ENCODE peak calls at places on chromosomes 6 and 20, in eight cellular contexts. Y is aorta, A is cardiac muscle cell, W is heart right ventricle, H is fibroblast of lung, J is stomach, P is OCI-LY7, T is osteoblast. F is an unnamed sample.

GRCh38 chr6:20439558-20439957 is 37.9 kb downstream of the E2F3 start:
- DNase-seq in Y (no peak), A (no peak), P (no peak), H (no peak), J (no peak), W (no peak), T (no peak), F (no peak)

GRCh38 chr20:34017610-34018009 is 23.9 kb downstream of the RALY start:
- DNase-seq in A (no peak), W (no peak), P (no peak), T (peak; percentile 95), H (peak; percentile 69), Y (no peak), J (no peak), F (no peak)

GRCh38 chr20:34472246-34472925 is 43.8 kb upstream of the DYNLRB1 start:
- DNase-seq in Y (no peak), H (peak; percentile 72), A (no peak), P (no peak), T (peak; percentile 79), J (no peak), W (no peak), F (no peak)

GRCh38 chr20:54624701-54625472 is 149.5 kb downstream of the DOK5 start:
- DNase-seq in A (no peak), T (no peak), J (no peak), H (peak; percentile 62), W (no peak), P (no peak), Y (no peak), F (no peak)

GRCh38 chr6:52571099-52571755 is 5.6 kb downstream of the TRAM2 start:
- DNase-seq in A (no peak), W (no peak), T (no peak), Y (peak; percentile 61), P (no peak), H (no peak), J (no peak), F (no peak)

GRCh38 chr6:38997128-38997761 is 51.3 kb upstream of the GLP1R start:
- DNase-seq in T (peak; percentile 55), P (peak; percentile 26), H (peak; percentile 22), J (peak; percentile 39), W (peak; percentile 13), Y (no peak), A (peak; percentile 74), F (no peak)

GRCh38 chr6:5422321-5422915 is 161.1 kb downstream of the FARS2 start:
- DNase-seq in A (peak; percentile 32), J (peak; percentile 52), W (no peak), P (peak; percentile 23), Y (no peak), H (peak; percentile 39), T (peak; percentile 78), F (no peak)

GRCh38 chr6:152170702-152171667 is 363.5 kb downstream of the ESR1 start:
- DNase-seq in T (peak; percentile 36), P (no peak), H (peak; percentile 16), Y (no peak), A (no peak), J (peak; percentile 31), W (no peak), F (no peak)

GRCh38 chr20:21615617-21616080 is 89.8 kb upstream of the PAX1 start:
- DNase-seq in Y (no peak), T (peak; percentile 89), W (peak; percentile 20), J (peak; percentile 55), P (peak; percentile 71), H (peak; percentile 22), A (peak; percentile 75), F (no peak)

GRCh38 chr6:106451419-106451818 is 90.9 kb downstream of the CRYBG1 start:
- DNase-seq in H (no peak), W (no peak), J (no peak), Y (no peak), P (no peak), T (no peak), A (no peak), F (no peak)

GRCh38 chr6:21780601-21781000 is 187.1 kb downstream of the SOX4 start:
- DNase-seq in J (no peak), P (no peak), W (no peak), A (no peak), H (no peak), Y (no peak), T (no peak), F (no peak)

GRCh38 chr6:116200619-116201249 is 53.1 kb downstream of the TSPYL4 start:
- DNase-seq in T (no peak), Y (no peak), P (no peak), W (no peak), H (peak; percentile 78), J (no peak), A (no peak), F (no peak)

GRCh38 chr20:48787861-48788375 is 39.9 kb downstream of the PREX1 start:
- DNase-seq in P (peak; percentile 32), W (no peak), T (peak; percentile 93), H (peak; percentile 54), J (no peak), Y (no peak), A (no peak), F (no peak)

GRCh38 chr6:17455919-17456318 is 62.5 kb downstream of the CAP2 start:
- DNase-seq in P (no peak), Y (no peak), T (no peak), W (no peak), A (no peak), H (no peak), J (no peak), F (no peak)

GRCh38 chr6:3407840-3408239 is 49.0 kb downstream of the SLC22A23 start:
- DNase-seq in Y (no peak), P (no peak), A (no peak), H (no peak), T (no peak), W (no peak), J (no peak), F (no peak)

GRCh38 chr6:3405182-3405518 is 51.7 kb downstream of the SLC22A23 start:
- DNase-seq in A (no peak), W (no peak), J (no peak), T (no peak), H (no peak), Y (no peak), P (no peak), F (no peak)

GRCh38 chr6:3406928-3407809 is 49.7 kb downstream of the SLC22A23 start:
- DNase-seq in A (no peak), J (no peak), W (no peak), T (no peak), Y (no peak), H (no peak), P (no peak), F (no peak)

GRCh38 chr6:3406362-3406809 is 50.5 kb downstream of the SLC22A23 start:
- DNase-seq in H (no peak), J (no peak), P (no peak), Y (no peak), T (no peak), A (no peak), W (no peak), F (no peak)

DNA sequence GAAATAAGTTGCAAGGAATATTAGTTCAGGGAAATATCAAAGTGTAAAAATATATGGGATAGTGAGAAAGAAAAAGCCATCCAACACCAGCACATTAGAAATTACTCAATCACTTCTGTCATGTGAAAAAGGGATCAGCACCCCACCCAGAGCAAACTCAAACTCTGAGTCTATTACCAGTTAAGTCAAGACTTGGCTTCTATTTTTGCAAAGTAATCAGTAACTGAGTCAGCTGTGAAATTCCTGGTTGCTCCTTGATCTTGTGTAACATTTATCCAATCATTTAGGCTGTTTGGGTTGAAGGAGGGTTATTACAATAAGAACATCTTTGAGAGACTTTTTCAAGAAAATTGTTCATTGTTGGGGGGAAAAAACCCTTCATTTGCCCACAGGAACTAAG is 51.2 kb downstream of the SLC22A23 start:
- DNase-seq in T (peak; percentile 88), P (no peak), J (no peak), W (no peak), H (peak; percentile 67), Y (no peak), A (no peak), F (no peak)
- H3K4me1 ChIP-seq in T (peaks cover 15% of the 10 kb centered on the region), P (no peaks in the 10 kb centered on the region), J (peaks cover 66% of the 10 kb centered on the region), W (no peaks in the 10 kb centered on the region), H (no peaks in the 10 kb centered on the region), Y (no peaks in the 10 kb centered on the region), A (peaks cover 52% of the 10 kb centered on the region), F (peaks cover 19% of the 10 kb centered on the region)

DNA sequence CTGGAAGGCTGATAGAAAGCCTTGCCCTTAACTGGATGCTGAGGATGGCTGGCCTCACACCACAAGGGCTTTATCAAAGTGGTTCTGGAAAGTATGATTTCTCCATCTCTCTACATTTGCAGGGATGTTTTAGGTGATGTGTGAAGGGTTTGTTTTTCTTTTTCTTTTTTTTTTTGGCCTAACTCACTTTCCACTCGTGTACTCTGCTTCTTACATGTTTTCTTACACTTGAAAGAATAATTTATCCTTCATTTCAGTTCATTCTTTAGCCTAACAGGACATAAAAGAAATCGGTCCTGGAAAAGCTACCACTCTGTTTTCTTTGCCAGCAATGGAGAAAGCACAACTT is 41.2 kb downstream of the ISM1 start:
- DNase-seq in Y (no peak), T (no peak), W (no peak), P (no peak), A (no peak), J (no peak), H (no peak), F (no peak)
- H3K4me3 ChIP-seq in Y (no peak overlapping the region), T (no peak overlapping the region), W (no peak overlapping the region), P (no peak overlapping the region), A (no peak overlapping the region), J (no peak overlapping the region), H (no peak overlapping the region), F (no peak overlapping the region)

DNA sequence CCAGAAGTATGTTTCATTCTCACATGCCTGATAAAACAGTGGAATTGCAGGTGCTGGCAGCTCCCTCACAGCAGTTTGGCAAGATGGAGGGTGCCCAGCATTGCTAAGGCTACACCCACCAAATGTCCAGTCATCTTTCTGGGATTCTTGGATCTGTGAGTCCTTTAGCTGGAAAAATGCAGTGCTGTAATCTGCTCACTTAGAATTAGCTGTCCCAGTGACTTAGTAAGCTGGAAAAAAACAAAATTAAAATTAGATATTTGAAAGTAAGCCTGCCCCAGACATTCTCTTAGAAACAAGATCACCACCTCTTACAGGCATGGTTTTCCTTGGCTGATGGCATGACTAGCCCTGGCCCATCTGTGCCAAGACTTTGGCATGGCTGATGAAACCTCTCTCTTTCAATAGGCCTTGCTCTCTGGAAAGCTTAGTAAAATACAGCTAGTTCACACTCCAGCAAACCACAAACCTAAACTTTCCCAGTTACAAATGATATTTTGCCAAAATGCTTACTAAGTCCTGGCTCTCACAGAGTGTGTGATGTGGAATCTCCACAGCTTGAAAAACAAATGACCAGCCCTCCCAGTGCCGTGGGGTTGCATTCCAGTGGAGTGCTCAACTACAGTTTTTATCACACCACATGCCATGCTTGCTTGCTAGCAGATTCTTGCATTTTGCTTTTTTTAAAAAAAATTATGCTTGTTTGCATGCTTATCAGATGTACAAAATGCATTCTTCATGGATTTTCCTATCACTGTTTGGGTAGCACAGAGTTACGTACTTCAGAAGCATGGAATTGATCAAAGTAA is 261.5 kb downstream of the EYA4 start:
- DNase-seq in P (no peak), Y (peak; percentile 82), H (peak; percentile 96), W (no peak), T (peak; percentile 78), A (peak; percentile 10), J (no peak), F (no peak)
- H3K27ac ChIP-seq in P (no peak overlapping the region), Y (peak overlapping the region; percentile 54), H (no peak overlapping the region), W (peak overlapping the region; percentile 46), T (peak overlapping the region; percentile 92), A (no peak overlapping the region), J (no peak overlapping the region), F (peak overlapping the region; percentile 13)

DNA sequence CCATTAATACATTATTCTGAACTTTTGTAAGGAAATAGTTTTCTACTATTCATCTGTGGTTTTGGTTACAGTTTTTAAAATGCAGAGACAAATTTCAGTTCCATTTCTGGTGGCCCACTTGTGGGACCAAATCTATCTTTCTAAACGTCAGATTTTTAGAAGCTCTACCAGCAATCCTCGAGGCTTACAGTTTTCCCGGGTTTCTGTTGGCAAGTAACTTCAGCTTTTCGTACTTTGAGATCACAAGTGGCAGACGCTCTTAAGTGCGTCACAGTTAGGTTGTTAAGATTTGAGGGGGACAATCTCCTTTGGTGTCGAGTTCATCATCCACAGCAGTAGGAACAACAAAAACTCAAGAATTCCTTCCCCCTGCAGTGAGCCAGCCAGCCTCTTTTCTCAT is 60.0 kb downstream of the JARID2 start:
- DNase-seq in W (no peak), Y (no peak), P (no peak), T (no peak), A (no peak), J (no peak), H (no peak), F (no peak)
- H3K4me1 ChIP-seq in W (peaks cover 71% of the 10 kb centered on the region), Y (peaks cover 5% of the 10 kb centered on the region), P (peaks cover 58% of the 10 kb centered on the region), T (peaks cover 30% of the 10 kb centered on the region), A (peaks cover 35% of the 10 kb centered on the region), J (peaks cover 88% of the 10 kb centered on the region), H (peaks cover 12% of the 10 kb centered on the region), F (peaks cover 66% of the 10 kb centered on the region)